ENCODE peak calls at places on chromosomes 16 and 17, in eight cellular contexts. L is cardiac fibroblast; W is kidney glomerular epithelial cell; I is CD4-positive, alpha-beta memory T cell; V is stimulated activated CD4-positive, alpha-beta T cell treated with anti-CD3 and anti-CD28 coated beads, Interleukin-1b, Interleukin-23, amount 100 ng/mL, for 24 hours; K is EL; U is HTR-8/SVneo; S is NCI-H82. N is an unnamed sample.

GRCh38 chr17:13362341-13363122 is 239.2 kb downstream of the HS3ST3A1 start:
- DNase-seq in L (no peak), W (peak; percentile 76), I (no peak), V (no peak), K (peak; percentile 81), U (no peak), S (peak; percentile 20), N (no peak)

GRCh38 chr16:85309656-85310587 is 197.7 kb upstream of the CIBAR2 start:
- DNase-seq in L (no peak), W (no peak), I (no peak), V (no peak), K (no peak), U (no peak), S (peak; percentile 91), N (no peak)

GRCh38 chr16:63289834-63290460 is 1253.7 kb upstream of the CDH8 start:
- DNase-seq in L (peak; percentile 24), W (peak; percentile 62), I (no peak), V (no peak), K (no peak), U (no peak), S (peak; percentile 73), N (no peak)

GRCh38 chr17:37488009-37488604 is 1.6 kb upstream of the DUSP14 start:
- DNase-seq in L (peak; percentile 96), W (peak; percentile 97), I (no peak), V (no peak), K (peak; percentile 96), U (peak; percentile 90), S (peak; percentile 73), N (no peak)

GRCh38 chr16:85819245-85819644 is 19.8 kb downstream of the COX4I1 start:
- DNase-seq in L (peak; percentile 83), W (peak; percentile 37), I (peak; percentile 73), V (peak; percentile 80), K (peak; percentile 81), U (peak; percentile 85), S (peak; percentile 80), N (peak; percentile 64)

GRCh38 chr17:38454528-38454927 is 26.3 kb downstream of the ARHGAP23 start:
- DNase-seq in L (peak; percentile 84), W (peak; percentile 71), I (no peak), V (no peak), K (peak; percentile 91), U (peak; percentile 90), S (no peak), N (no peak)

GRCh38 chr17:67491009-67491677 is 114.1 kb downstream of the PITPNC1 start:
- DNase-seq in L (peak; percentile 96), W (peak; percentile 64), I (no peak), V (no peak), K (peak; percentile 97), U (peak; percentile 45), S (peak; percentile 59), N (no peak)

GRCh38 chr16:89616576-89617437 is 3.4 kb downstream of the DPEP1 start:
- DNase-seq in L (no peak), W (no peak), I (no peak), V (no peak), K (no peak), U (no peak), S (no peak), N (no peak)

GRCh38 chr16:70708381-70709253 is 22.8 kb upstream of the MTSS2 start:
- DNase-seq in L (no peak), W (no peak), I (no peak), V (no peak), K (no peak), U (no peak), S (no peak), N (no peak)

GRCh38 chr16:86663691-86664517 is 85.6 kb downstream of the FOXL1 start:
- DNase-seq in L (peak; percentile 71), W (no peak), I (no peak), V (no peak), K (peak; percentile 64), U (no peak), S (no peak), N (no peak)

GRCh38 chr17:45228985-45229517 is 7.4 kb downstream of the FMNL1 start:
- DNase-seq in L (peak; percentile 96), W (no peak), I (peak; percentile 80), V (peak; percentile 75), K (peak; percentile 95), U (peak; percentile 97), S (no peak), N (peak; percentile 85)

GRCh38 chr17:63515426-63515825 is 7.7 kb upstream of the KCNH6 start:
- DNase-seq in L (no peak), W (no peak), I (no peak), V (no peak), K (no peak), U (no peak), S (no peak), N (no peak)

GRCh38 chr16:83955218-83956130 is 2.4 kb downstream of the OSGIN1 start:
- DNase-seq in L (peak; percentile 51), W (no peak), I (no peak), V (no peak), K (peak; percentile 21), U (no peak), S (no peak), N (no peak)

GRCh38 chr17:75367312-75367711 is 38.2 kb downstream of the GRB2 start:
- DNase-seq in L (no peak), W (no peak), I (no peak), V (no peak), K (peak; percentile 51), U (peak; percentile 51), S (no peak), N (no peak)

GRCh38 chr17:15377200-15377599 is 35.8 kb upstream of the TEKT3 start:
- DNase-seq in L (peak; percentile 66), W (peak; percentile 60), I (no peak), V (no peak), K (peak; percentile 80), U (peak; percentile 71), S (no peak), N (no peak)

GRCh38 chr16:85898521-85899442 is at the start of gene IRF8:
- DNase-seq in L (peak; percentile 52), W (no peak), I (peak; percentile 43), V (peak; percentile 80), K (peak; percentile 26), U (peak; percentile 71), S (peak; percentile 9), N (peak; percentile 76)

GRCh38 chr16:65071371-65072311 is 50.2 kb downstream of the CDH11 start:
- DNase-seq in L (peak; percentile 29), W (no peak), I (no peak), V (no peak), K (peak; percentile 58), U (no peak), S (no peak), N (no peak)

GRCh38 chr17:81378941-81379511 is 16.2 kb upstream of the BAHCC1 start:
- DNase-seq in L (no peak), W (no peak), I (no peak), V (no peak), K (no peak), U (no peak), S (no peak), N (no peak)

GRCh38 chr17:37489197-37490001 is at the start of gene DUSP14:
- DNase-seq in L (peak; percentile 86), W (peak; percentile 60), I (peak; percentile 81), V (peak; percentile 66), K (peak; percentile 87), U (peak; percentile 93), S (peak; percentile 92), N (peak; percentile 85)

GRCh38 chr16:57795431-57795878 is 6.8 kb downstream of the KIFC3 start:
- DNase-seq in L (peak; percentile 70), W (peak; percentile 50), I (peak; percentile 22), V (no peak), K (peak; percentile 44), U (peak; percentile 75), S (peak; percentile 85), N (no peak)

N was measured in GM12892.